ENCODE peak calls at places on chromosome 20, in four cellular contexts. M, L, T and Q are unnamed samples. For H3K9me3, H3K36me3 and H3K27me3, the result is how much of the 10 kb centered on the place peaks cover.

GRCh38 chr20:45834797-45835161 is 1.2 kb downstream of the SNX21 start:
- DNase-seq in M (peak), L (no peak), T (no peak), Q (no peak)

GRCh38 chr20:44104807-44105517 is 82.0 kb downstream of the JPH2 start:
- DNase-seq in T (no peak), M (peak), L (no peak), Q (no peak)

GRCh38 chr20:43584448-43585138 is 6.1 kb upstream of the IFT52 start:
- DNase-seq in T (no peak), M (no peak), L (peak), Q (no peak)

GRCh38 chr20:3296256-3297095 is 57.5 kb upstream of the SLC4A11 start:
- DNase-seq in M (no peak), T (no peak), L (no peak), Q (no peak)

GRCh38 chr20:47011984-47012383 is 117.3 kb downstream of the EYA2 start:
- DNase-seq in T (no peak), L (no peak), M (no peak), Q (no peak)

GRCh38 chr20:50325651-50326050 is 135.0 kb downstream of the CEBPB start:
- DNase-seq in L (no peak), T (no peak), M (peak), Q (no peak)

GRCh38 chr20:25052255-25053206 is 5.4 kb downstream of the ACSS1 start:
- DNase-seq in L (peak), M (peak), T (no peak), Q (no peak)

GRCh38 chr20:41158082-41158625 is 20.8 kb downstream of the PLCG1 start:
- DNase-seq in T (no peak), M (no peak), L (no peak), Q (no peak)

GRCh38 chr20:43995645-43996044 is 81.0 kb downstream of the TOX2 start:
- DNase-seq in M (no peak), T (no peak), L (no peak), Q (no peak)

GRCh38 chr20:20664795-20665194 is 47.6 kb downstream of the RALGAPA2 start:
- DNase-seq in M (no peak), T (no peak), L (no peak), Q (no peak)

GRCh38 chr20:1087311-1087710 is 31.1 kb upstream of the PSMF1 start:
- DNase-seq in L (no peak), M (no peak), T (no peak), Q (no peak)

GRCh38 chr20:19096847-19097246 is 115.6 kb upstream of the SLC24A3 start:
- DNase-seq in T (no peak), M (no peak), L (no peak), Q (no peak)

GRCh38 chr20:25197173-25197869 is 1.8 kb downstream of the ENTPD6 start:
- DNase-seq in T (peak), L (no peak), M (no peak), Q (peak)

GRCh38 chr20:8435251-8436035 is 303.4 kb downstream of the PLCB1 start:
- DNase-seq in L (no peak), T (no peak), M (no peak), Q (no peak)

GRCh38 chr20:33702861-33703260 is 16.7 kb upstream of the E2F1 start:
- DNase-seq in M (peak), L (no peak), T (no peak), Q (no peak)

GRCh38 chr20:23132293-23132929 is 46.3 kb upstream of the CD93 start:
- DNase-seq in M (peak), L (no peak), T (no peak), Q (no peak)

GRCh38 chr20:61919239-61919638 is 146.4 kb downstream of the TAF4 start:
- DNase-seq in M (no peak), L (no peak), T (no peak), Q (no peak)

GRCh38 chr20:11247059-11247630 is 573.3 kb upstream of the JAG1 start:
- DNase-seq in T (no peak), M (no peak), L (no peak), Q (no peak)

GRCh38 chr20:10798811-10799210 is 125.0 kb upstream of the JAG1 start:
- DNase-seq in L (no peak), T (no peak), M (no peak), Q (no peak)

GRCh38 chr20:50126662-50127061 is 13.7 kb upstream of the UBE2V1 start:
- DNase-seq in M (no peak), L (no peak), T (peak), Q (no peak)

GRCh38 chr20:54643761-54644160 is 168.4 kb downstream of the DOK5 start:
- DNase-seq in M (no peak), L (no peak), T (no peak), Q (no peak)

GRCh38 chr20:10670521-10671220 is 3.1 kb downstream of the JAG1 start:
- DNase-seq in T (no peak), M (no peak), L (no peak), Q (no peak)

GRCh38 chr20:10710995-10711775 is 37.4 kb upstream of the JAG1 start:
- DNase-seq in T (no peak), L (no peak), M (no peak), Q (no peak)

GRCh38 chr20:39913274-39913673 is 775.8 kb downstream of the MAFB start:
- DNase-seq in M (no peak), T (no peak), L (no peak), Q (no peak)

GRCh38 chr20:39910536-39910935 is 778.5 kb downstream of the MAFB start:
- DNase-seq in M (peak), L (no peak), T (no peak), Q (no peak)

GRCh38 chr20:39909447-39909846 is 779.6 kb downstream of the MAFB start:
- DNase-seq in L (peak), T (peak), M (peak), Q (no peak)

GRCh38 chr20:39916236-39916635 is 772.8 kb downstream of the MAFB start:
- DNase-seq in L (no peak), M (no peak), T (no peak), Q (no peak)

DNA sequence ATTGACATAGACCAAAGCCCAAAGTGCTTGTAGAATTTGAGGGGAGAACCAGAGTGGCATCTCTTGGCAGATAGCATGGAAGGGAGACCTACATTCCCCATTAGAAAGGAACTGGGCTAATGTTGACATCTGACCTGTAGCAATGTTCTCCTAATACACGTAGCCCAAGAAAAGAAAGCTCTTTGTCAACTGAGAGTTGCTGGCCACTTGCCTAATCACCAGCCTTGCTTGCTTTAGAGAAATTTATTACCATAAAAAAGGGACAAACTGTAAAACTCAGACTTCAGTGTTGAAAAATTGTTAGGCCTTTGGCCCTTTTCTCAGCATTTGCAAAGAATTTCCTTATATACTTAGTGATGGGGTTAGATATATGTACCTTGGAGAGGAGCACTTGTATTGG is 777.5 kb downstream of the MAFB start:
- DNase-seq in T (no peak), M (no peak), L (no peak), Q (no peak)
- H3K9me3 ChIP-seq in T (under half), M (under half), L (under half), Q (under half)

DNA sequence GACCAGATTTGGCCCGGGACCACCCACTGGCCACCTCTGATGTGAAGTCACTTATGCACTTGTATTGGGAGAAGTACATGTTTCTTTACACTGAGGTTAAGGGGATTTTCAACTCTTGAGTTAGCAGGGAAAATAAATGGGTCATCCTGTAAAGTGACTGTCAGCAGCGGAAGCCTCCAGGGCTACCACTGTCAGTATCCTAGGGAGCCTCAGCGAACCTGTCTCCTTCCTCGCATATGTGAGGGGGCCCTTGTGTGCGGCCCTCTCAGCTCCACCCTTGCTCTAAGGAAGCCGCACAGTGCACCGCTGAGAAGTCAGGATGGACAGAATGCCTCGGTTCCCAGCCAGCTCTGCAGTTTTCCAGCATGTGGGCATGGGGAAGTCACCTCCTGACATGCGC is 115.6 kb downstream of the SYCP2 start:
- DNase-seq in T (no peak), M (no peak), L (no peak), Q (no peak)
- H3K36me3 ChIP-seq in T (under half), M (under half), L (under half), Q (under half)

DNA sequence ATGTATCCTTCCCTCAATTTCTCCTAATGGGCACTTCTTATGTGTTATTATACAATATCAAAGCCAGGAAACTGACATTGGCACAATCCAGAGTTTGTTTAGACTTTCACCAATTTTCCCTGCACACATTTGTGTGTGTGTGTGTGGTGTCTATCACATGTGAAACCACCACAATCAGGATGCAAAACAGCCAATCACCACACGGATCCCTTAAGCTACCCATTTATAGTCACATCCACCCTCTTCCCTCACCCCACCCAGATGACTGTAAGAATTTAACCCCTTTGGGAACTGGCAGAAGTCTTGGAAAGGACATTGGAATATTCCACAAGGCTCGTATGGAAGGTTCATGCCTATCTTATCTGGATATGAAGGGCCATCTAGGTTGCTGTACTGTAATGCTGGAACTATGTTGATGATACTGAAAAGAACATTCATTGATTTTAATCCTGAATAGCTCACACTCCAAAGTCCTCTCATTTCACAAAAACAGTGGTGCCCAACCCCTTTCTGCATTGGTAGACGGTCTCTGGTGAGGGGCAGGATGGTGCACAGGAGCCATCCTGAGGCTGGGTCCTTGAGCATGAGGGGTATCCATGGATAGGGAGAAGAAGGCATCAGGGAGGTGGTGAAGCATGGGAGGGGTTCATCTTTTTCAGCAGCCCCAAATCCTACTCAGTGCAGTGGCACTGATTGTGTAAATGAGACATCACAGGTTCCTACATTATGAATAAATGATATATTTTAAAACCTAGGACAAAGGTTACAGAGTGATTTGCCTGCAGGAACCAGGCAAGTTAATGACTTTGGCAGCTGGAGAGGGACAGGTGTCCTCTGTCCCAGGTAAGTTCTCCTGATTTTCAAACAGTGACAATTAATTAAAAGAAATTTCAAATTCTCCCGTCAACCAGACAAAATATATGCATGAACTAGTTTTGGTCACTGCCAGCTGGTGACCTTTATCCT is 12.1 kb upstream of the CTCFL start:
- DNase-seq in M (peak), T (peak), L (no peak), Q (no peak)
- H3K27me3 ChIP-seq in M (under half), T (under half), L (under half), Q (under half)

GRCh38 chr20:30606990-30607389 is 650.5 kb upstream of the DEFB115 start:
- DNase-seq in T (no peak), M (no peak), L (no peak), Q (no peak)
- H3K9me3 ChIP-seq in T (under half), M (under half), L (under half), Q (under half)

GRCh38 chr20:51454250-51454865 is 88.2 kb downstream of the NFATC2 start:
- DNase-seq in M (no peak), T (no peak), L (no peak), Q (no peak)
- H3K36me3 ChIP-seq in M (under half), T (under half), L (under half), Q (half or more)

DNA sequence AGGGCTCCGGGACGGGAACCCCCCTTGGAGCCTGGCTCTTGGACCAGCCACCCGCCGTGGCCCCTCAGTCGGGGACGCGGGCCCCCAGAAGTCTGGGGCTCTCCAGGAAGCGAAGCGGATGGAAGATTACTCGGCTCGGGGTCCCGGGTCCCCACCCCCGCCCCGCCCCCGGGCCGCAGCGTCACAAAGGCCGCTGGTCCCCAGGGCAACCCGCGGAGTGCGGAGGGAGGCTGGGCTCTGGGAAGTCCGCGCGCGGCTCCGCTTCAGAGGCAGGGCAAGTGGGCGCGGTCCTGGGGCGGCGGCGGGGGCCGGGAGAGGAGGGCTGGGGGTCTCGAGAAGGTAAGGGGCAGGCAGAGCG is at the start of gene FNDC11:
- DNase-seq in L (peak), T (no peak), M (no peak), Q (peak)
- H3K27me3 ChIP-seq in L (under half), T (under half), M (under half), Q (under half)